ENCODE peak calls at places on chromosomes 3 and 15, in four cellular contexts. O is heart left ventricle; E is mucosa of descending colon; K is activated CD8-positive, alpha-beta memory T cell treated with anti-CD3 and anti-CD28 coated beads, Interleukin-2, amount 10 ng/mL, durations not matched to agents 7 days and 5 days. L is an unnamed sample.

GRCh38 chr3:136559896-136560295 is 192.3 kb downstream of the STAG1 start:
- ATAC-seq in O (no peak), K (no peak), E (no peak), L (no peak)

GRCh38 chr3:128547368-128547987 is 54.5 kb upstream of the GATA2 start:
- ATAC-seq in K (no peak), E (no peak), O (no peak), L (no peak)

GRCh38 chr3:23751485-23751811 is 54.3 kb upstream of the UBE2E1 start:
- ATAC-seq in K (no peak), O (peak), E (no peak), L (no peak)

GRCh38 chr3:124982855-124983254 is 48.3 kb upstream of the MUC13 start:
- ATAC-seq in E (no peak), K (no peak), O (no peak), L (no peak)

GRCh38 chr3:44960387-44961026 is 15.5 kb downstream of the ZDHHC3 start:
- ATAC-seq in E (no peak), K (no peak), O (no peak), L (no peak)

GRCh38 chr3:17640466-17640865 is 102.0 kb downstream of the TBC1D5 start:
- ATAC-seq in O (no peak), E (no peak), K (no peak), L (peak)

GRCh38 chr3:46663611-46664135 is 29.8 kb downstream of the ALS2CL start:
- ATAC-seq in O (peak), K (no peak), E (peak), L (no peak)

GRCh38 chr3:46488735-46489361 is 8.9 kb upstream of the RTP3 start:
- ATAC-seq in E (peak), K (peak), O (peak), L (peak)

GRCh38 chr3:18837137-18837536 is 311.2 kb upstream of the KCNH8 start:
- ATAC-seq in E (no peak), K (no peak), O (no peak), L (no peak)

GRCh38 chr3:108669211-108669610 is 79.7 kb downstream of the DZIP3 start:
- ATAC-seq in K (no peak), E (no peak), O (no peak), L (no peak)

GRCh38 chr3:34008191-34008590 is 209.8 kb downstream of the PDCD6IP start:
- ATAC-seq in E (no peak), O (no peak), K (no peak), L (no peak)

GRCh38 chr3:189386739-189387138 is 215.0 kb downstream of the TPRG1 start:
- ATAC-seq in O (no peak), K (no peak), E (peak), L (no peak)

GRCh38 chr15:42547926-42548257 is 701 bp downstream of the LRRC57 start:
- ATAC-seq in K (peak), E (peak), O (peak), L (no peak)

GRCh38 chr3:172550347-172550943 is 27.2 kb upstream of the TNFSF10 start:
- ATAC-seq in K (peak), E (peak), O (no peak), L (peak)

GRCh38 chr3:193912621-193913178 is 223.2 kb upstream of the HES1 start:
- ATAC-seq in K (no peak), O (no peak), E (no peak), L (no peak)

GRCh38 chr3:70333080-70333479 is 20.6 kb upstream of the MDFIC2 start:
- ATAC-seq in E (no peak), O (no peak), K (no peak), L (no peak)

GRCh38 chr3:38031022-38031994 is 1.9 kb upstream of the PLCD1 start:
- ATAC-seq in O (peak), K (peak), E (peak), L (peak)

GRCh38 chr3:137588871-137589270 is 175.2 kb upstream of the SOX14 start:
- ATAC-seq in K (no peak), O (no peak), E (no peak), L (no peak)

GRCh38 chr15:100667405-100668320 is 65.3 kb downstream of the ASB7 start:
- ATAC-seq in O (peak), E (peak), K (no peak), L (no peak)

GRCh38 chr3:15467227-15468181 is 40.1 kb downstream of the EAF1 start:
- ATAC-seq in E (no peak), O (no peak), K (no peak), L (peak)

GRCh38 chr15:58598829-58599210 is 150.7 kb downstream of the ADAM10 start:
- ATAC-seq in O (no peak), K (no peak), E (no peak), L (no peak)

GRCh38 chr3:119149484-119149883 is 3.5 kb downstream of the TEX55 start:
- ATAC-seq in E (no peak), O (no peak), K (peak), L (peak)

GRCh38 chr3:22585504-22585903 is 617.6 kb upstream of the UBE2E2 start:
- ATAC-seq in E (no peak), K (no peak), O (no peak), L (no peak)

GRCh38 chr3:194505791-194506415 is 19.1 kb upstream of the ATP13A3 start:
- ATAC-seq in K (no peak), O (no peak), E (no peak), L (no peak)

GRCh38 chr3:13178107-13178506 is 104.9 kb upstream of the IQSEC1 start:
- ATAC-seq in O (no peak), E (no peak), K (no peak), L (no peak)

GRCh38 chr3:76943671-76944070 is 96.2 kb upstream of the ROBO2 start:
- ATAC-seq in E (no peak), K (no peak), O (no peak), L (no peak)

GRCh38 chr15:100008258-100008657 is 275.0 kb upstream of the LYSMD4 start:
- ATAC-seq in O (no peak), E (no peak), K (no peak), L (peak)

GRCh38 chr3:33181229-33181628 is 37.4 kb downstream of the SUSD5 start:
- ATAC-seq in K (no peak), O (no peak), E (no peak), L (no peak)

GRCh38 chr15:70271422-70272088 is 173.8 kb upstream of the TLE3 start:
- ATAC-seq in O (no peak), E (peak), K (no peak), L (peak)

GRCh38 chr3:152374260-152374990 is 105.7 kb downstream of the MBNL1 start:
- ATAC-seq in E (no peak), K (no peak), O (peak), L (peak)

L was measured in activated T-helper 17 cell treated with anti-CD3 and anti-CD28 coated beads, Interleukin-2, amount 50 U/mL, for 72 hours.